ENCODE peak calls at places on chromosomes 5 and 9, in eight cellular contexts. One of them, this sample, is unnamed.
A peak's percentile ranks its signal among the peaks of the same experiment; 100 is the strongest.

GRCh38 chr5:133746834-133747233 is 134.5 kb upstream of the FSTL4 start:
- DNase-seq in SK-N-SH: peak; percentile 41
- DNase-seq in A549: peak; percentile 41
- DNase-seq in ovary: no peak
- DNase-seq in transverse colon: no peak
- DNase-seq in stomach: no peak
- DNase-seq in K562: peak; percentile 55
- DNase-seq in H1: no peak
- DNase-seq in this sample: no peak

GRCh38 chr9:131675437-131676022 is 64.3 kb downstream of the RAPGEF1 start:
- DNase-seq in SK-N-SH: no peak
- DNase-seq in A549: no peak
- DNase-seq in ovary: no peak
- DNase-seq in transverse colon: no peak
- DNase-seq in stomach: no peak
- DNase-seq in K562: no peak
- DNase-seq in H1: no peak
- DNase-seq in this sample: no peak

GRCh38 chr5:168301593-168302388 is 10.3 kb downstream of the WWC1 start:
- DNase-seq in SK-N-SH: no peak
- DNase-seq in A549: peak; percentile 96
- DNase-seq in ovary: no peak
- DNase-seq in transverse colon: peak; percentile 63
- DNase-seq in stomach: peak; percentile 79
- DNase-seq in K562: no peak
- DNase-seq in H1: no peak
- DNase-seq in this sample: no peak

GRCh38 chr5:160118349-160119141 is 705 bp downstream of the PWWP2A start:
- DNase-seq in SK-N-SH: peak; percentile 83
- DNase-seq in A549: peak; percentile 44
- DNase-seq in ovary: peak; percentile 57
- DNase-seq in transverse colon: peak; percentile 60
- DNase-seq in stomach: peak; percentile 47
- DNase-seq in K562: peak; percentile 59
- DNase-seq in H1: no peak
- DNase-seq in this sample: peak; percentile 55

GRCh38 chr9:114271556-114272510 is 51.1 kb upstream of the ORM1 start:
- DNase-seq in SK-N-SH: peak; percentile 78
- DNase-seq in A549: no peak
- DNase-seq in ovary: peak; percentile 63
- DNase-seq in transverse colon: peak; percentile 23
- DNase-seq in stomach: no peak
- DNase-seq in K562: no peak
- DNase-seq in H1: no peak
- DNase-seq in this sample: no peak

GRCh38 chr5:121087560-121087959 is 623.5 kb downstream of the PRR16 start:
- DNase-seq in SK-N-SH: no peak
- DNase-seq in A549: no peak
- DNase-seq in ovary: no peak
- DNase-seq in transverse colon: no peak
- DNase-seq in stomach: no peak
- DNase-seq in K562: no peak
- DNase-seq in H1: no peak
- DNase-seq in this sample: no peak

GRCh38 chr5:149680810-149681221 is 49.3 kb upstream of the PPARGC1B start:
- DNase-seq in SK-N-SH: no peak
- DNase-seq in A549: no peak
- DNase-seq in ovary: no peak
- DNase-seq in transverse colon: peak; percentile 26
- DNase-seq in stomach: no peak
- DNase-seq in K562: no peak
- DNase-seq in H1: no peak
- DNase-seq in this sample: peak; percentile 68

GRCh38 chr9:69027355-69028097 is 8.0 kb upstream of the FXN start:
- DNase-seq in SK-N-SH: peak; percentile 55
- DNase-seq in A549: peak; percentile 47
- DNase-seq in ovary: no peak
- DNase-seq in transverse colon: peak; percentile 22
- DNase-seq in stomach: no peak
- DNase-seq in K562: peak; percentile 63
- DNase-seq in H1: no peak
- DNase-seq in this sample: no peak

GRCh38 chr5:65855758-65856157 is 70.6 kb upstream of the ERBIN start:
- DNase-seq in SK-N-SH: no peak
- DNase-seq in A549: no peak
- DNase-seq in ovary: no peak
- DNase-seq in transverse colon: no peak
- DNase-seq in stomach: no peak
- DNase-seq in K562: no peak
- DNase-seq in H1: no peak
- DNase-seq in this sample: no peak

GRCh38 chr5:67475489-67475888 is 278.9 kb upstream of the CD180 start:
- DNase-seq in SK-N-SH: no peak
- DNase-seq in A549: no peak
- DNase-seq in ovary: no peak
- DNase-seq in transverse colon: no peak
- DNase-seq in stomach: no peak
- DNase-seq in K562: no peak
- DNase-seq in H1: no peak
- DNase-seq in this sample: no peak

GRCh38 chr9:23747088-23747748 is 78.8 kb downstream of the ELAVL2 start:
- DNase-seq in SK-N-SH: no peak
- DNase-seq in A549: no peak
- DNase-seq in ovary: no peak
- DNase-seq in transverse colon: no peak
- DNase-seq in stomach: no peak
- DNase-seq in K562: no peak
- DNase-seq in H1: no peak
- DNase-seq in this sample: no peak

GRCh38 chr9:18673179-18673578 is 199.2 kb downstream of the ADAMTSL1 start:
- DNase-seq in SK-N-SH: no peak
- DNase-seq in A549: no peak
- DNase-seq in ovary: no peak
- DNase-seq in transverse colon: no peak
- DNase-seq in stomach: no peak
- DNase-seq in K562: no peak
- DNase-seq in H1: no peak
- DNase-seq in this sample: no peak

GRCh38 chr5:133698259-133698554 is 85.9 kb upstream of the FSTL4 start:
- DNase-seq in SK-N-SH: no peak
- DNase-seq in A549: no peak
- DNase-seq in ovary: no peak
- DNase-seq in transverse colon: no peak
- DNase-seq in stomach: no peak
- DNase-seq in K562: no peak
- DNase-seq in H1: no peak
- DNase-seq in this sample: no peak

GRCh38 chr5:71899865-71900342 is 180.8 kb downstream of the CARTPT start:
- DNase-seq in SK-N-SH: no peak
- DNase-seq in A549: no peak
- DNase-seq in ovary: no peak
- DNase-seq in transverse colon: no peak
- DNase-seq in stomach: no peak
- DNase-seq in K562: no peak
- DNase-seq in H1: no peak
- DNase-seq in this sample: no peak

GRCh38 chr9:89864257-89864656 is 259.4 kb downstream of the GADD45G start:
- DNase-seq in SK-N-SH: no peak
- DNase-seq in A549: no peak
- DNase-seq in ovary: no peak
- DNase-seq in transverse colon: no peak
- DNase-seq in stomach: no peak
- DNase-seq in K562: no peak
- DNase-seq in H1: no peak
- DNase-seq in this sample: no peak

GRCh38 chr9:89865357-89865756 is 260.5 kb downstream of the GADD45G start:
- DNase-seq in SK-N-SH: no peak
- DNase-seq in A549: no peak
- DNase-seq in ovary: no peak
- DNase-seq in transverse colon: no peak
- DNase-seq in stomach: no peak
- DNase-seq in K562: no peak
- DNase-seq in H1: no peak
- DNase-seq in this sample: no peak

GRCh38 chr9:89868100-89868499 is 263.3 kb downstream of the GADD45G start:
- DNase-seq in SK-N-SH: no peak
- DNase-seq in A549: no peak
- DNase-seq in ovary: no peak
- DNase-seq in transverse colon: no peak
- DNase-seq in stomach: no peak
- DNase-seq in K562: no peak
- DNase-seq in H1: no peak
- DNase-seq in this sample: no peak

GRCh38 chr9:89864731-89865130 is 259.9 kb downstream of the GADD45G start:
- DNase-seq in SK-N-SH: no peak
- DNase-seq in A549: no peak
- DNase-seq in ovary: no peak
- DNase-seq in transverse colon: no peak
- DNase-seq in stomach: no peak
- DNase-seq in K562: no peak
- DNase-seq in H1: no peak
- DNase-seq in this sample: no peak

GRCh38 chr9:89865981-89866380 is 261.2 kb downstream of the GADD45G start:
- DNase-seq in SK-N-SH: no peak
- DNase-seq in A549: no peak
- DNase-seq in ovary: no peak
- DNase-seq in transverse colon: no peak
- DNase-seq in stomach: no peak
- DNase-seq in K562: no peak
- DNase-seq in H1: no peak
- DNase-seq in this sample: no peak
- TF ChIP-seq EP300 in SK-N-SH: no peak
- TF ChIP-seq EP300 in A549: no peak
- TF ChIP-seq EP300 in ovary: no peak
- TF ChIP-seq EP300 in transverse colon: no peak
- TF ChIP-seq EP300 in stomach: no peak
- TF ChIP-seq EP300 in K562: no peak
- TF ChIP-seq EP300 in H1: no peak
- TF ChIP-seq EP300 in this sample: no peak

DNA sequence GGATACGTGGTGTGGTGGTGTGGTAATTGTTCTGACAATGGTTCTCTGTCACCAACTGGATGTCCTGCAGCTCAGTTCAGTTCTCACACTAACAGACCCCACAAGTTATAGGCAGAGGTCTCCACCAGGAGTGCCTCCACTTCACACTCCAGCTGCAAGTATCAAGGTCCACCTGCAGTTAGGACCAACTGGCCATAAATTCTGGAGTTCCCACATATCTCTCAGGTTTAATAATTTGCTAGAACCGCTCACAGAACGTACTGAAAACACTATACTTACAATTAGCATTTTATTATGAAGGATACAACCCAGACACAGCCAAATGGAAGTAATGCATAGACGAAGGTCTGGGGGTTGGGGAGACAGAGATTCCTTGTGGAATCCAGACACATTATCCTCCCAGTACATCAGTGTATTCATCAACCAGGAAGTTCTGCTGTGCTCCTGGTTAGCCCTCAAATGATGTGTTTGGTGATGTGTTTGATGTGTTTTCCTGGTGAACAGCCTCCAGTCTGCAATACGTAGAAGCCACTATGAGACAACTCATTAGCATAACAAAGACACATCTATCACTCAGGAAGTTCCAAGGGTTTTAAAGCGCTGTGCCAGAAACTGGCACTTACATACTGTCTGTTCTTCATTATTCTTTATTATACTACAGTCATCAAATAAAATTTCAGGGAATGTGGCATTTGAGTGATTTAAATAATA is 25.4 kb downstream of the OGN start:
- DNase-seq in SK-N-SH: no peak
- DNase-seq in A549: no peak
- DNase-seq in ovary: no peak
- DNase-seq in transverse colon: no peak
- DNase-seq in stomach: no peak
- DNase-seq in K562: no peak
- DNase-seq in H1: no peak
- DNase-seq in this sample: no peak
- TF ChIP-seq EP300 in SK-N-SH: no peak
- TF ChIP-seq EP300 in A549: no peak
- TF ChIP-seq EP300 in ovary: no peak
- TF ChIP-seq EP300 in transverse colon: no peak
- TF ChIP-seq EP300 in stomach: no peak
- TF ChIP-seq EP300 in K562: no peak
- TF ChIP-seq EP300 in H1: no peak
- TF ChIP-seq EP300 in this sample: no peak

DNA sequence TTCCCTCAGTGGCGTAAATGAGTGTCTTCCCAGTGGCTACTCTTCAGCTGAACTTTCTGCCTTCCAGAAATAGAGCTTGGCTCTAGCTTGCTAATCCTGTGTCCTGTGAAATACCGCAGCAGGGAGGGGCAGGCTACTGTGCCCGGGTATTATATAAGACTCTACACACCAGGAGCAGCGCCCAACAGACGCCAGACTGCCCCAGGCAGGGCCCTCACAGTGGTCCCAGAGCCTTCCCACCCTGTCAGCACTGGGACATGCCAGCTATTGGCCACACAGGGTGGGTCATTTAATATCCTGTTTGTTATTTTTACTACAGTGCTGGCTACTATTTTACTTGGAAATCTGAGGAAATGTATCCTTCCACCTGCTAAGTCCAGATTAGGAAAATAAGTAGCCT is 121.0 kb downstream of the FEM1C start:
- DNase-seq in SK-N-SH: no peak
- DNase-seq in A549: no peak
- DNase-seq in ovary: no peak
- DNase-seq in transverse colon: peak; percentile 74
- DNase-seq in stomach: peak; percentile 68
- DNase-seq in K562: no peak
- DNase-seq in H1: no peak
- DNase-seq in this sample: peak; percentile 77
- TF ChIP-seq EP300 in SK-N-SH: no peak
- TF ChIP-seq EP300 in A549: no peak
- TF ChIP-seq EP300 in ovary: no peak
- TF ChIP-seq EP300 in transverse colon: no peak
- TF ChIP-seq EP300 in stomach: no peak
- TF ChIP-seq EP300 in K562: no peak
- TF ChIP-seq EP300 in H1: no peak
- TF ChIP-seq EP300 in this sample: no peak

GRCh38 chr9:83012160-83012559 is 50.8 kb downstream of the RASEF start:
- DNase-seq in SK-N-SH: no peak
- DNase-seq in A549: no peak
- DNase-seq in ovary: no peak
- DNase-seq in transverse colon: no peak
- DNase-seq in stomach: no peak
- DNase-seq in K562: no peak
- DNase-seq in H1: no peak
- DNase-seq in this sample: no peak

GRCh38 chr9:83015897-83016296 is 47.0 kb downstream of the RASEF start:
- DNase-seq in SK-N-SH: no peak
- DNase-seq in A549: no peak
- DNase-seq in ovary: no peak
- DNase-seq in transverse colon: no peak
- DNase-seq in stomach: no peak
- DNase-seq in K562: no peak
- DNase-seq in H1: no peak
- DNase-seq in this sample: no peak

GRCh38 chr9:83013261-83013610 is 49.7 kb downstream of the RASEF start:
- DNase-seq in SK-N-SH: no peak
- DNase-seq in A549: peak; percentile 23
- DNase-seq in ovary: no peak
- DNase-seq in transverse colon: no peak
- DNase-seq in stomach: no peak
- DNase-seq in K562: no peak
- DNase-seq in H1: no peak
- DNase-seq in this sample: no peak

GRCh38 chr9:83012578-83013260 is 50.2 kb downstream of the RASEF start:
- DNase-seq in SK-N-SH: no peak
- DNase-seq in A549: no peak
- DNase-seq in ovary: no peak
- DNase-seq in transverse colon: no peak
- DNase-seq in stomach: no peak
- DNase-seq in K562: no peak
- DNase-seq in H1: no peak
- DNase-seq in this sample: no peak

GRCh38 chr9:83013867-83014605 is 48.9 kb downstream of the RASEF start:
- DNase-seq in SK-N-SH: no peak
- DNase-seq in A549: no peak
- DNase-seq in ovary: no peak
- DNase-seq in transverse colon: no peak
- DNase-seq in stomach: no peak
- DNase-seq in K562: no peak
- DNase-seq in H1: no peak
- DNase-seq in this sample: no peak
- TF ChIP-seq EP300 in SK-N-SH: no peak
- TF ChIP-seq EP300 in A549: no peak
- TF ChIP-seq EP300 in ovary: no peak
- TF ChIP-seq EP300 in transverse colon: no peak
- TF ChIP-seq EP300 in stomach: no peak
- TF ChIP-seq EP300 in K562: no peak
- TF ChIP-seq EP300 in H1: no peak
- TF ChIP-seq EP300 in this sample: no peak